ENCODE peak calls at places on chromosomes 11 and 22, in six cellular contexts. M is mesendoderm, F is IMR-90, E is mesenchymal stem cell, C is neuronal stem cell, Z is H1. H is an unnamed sample.

GRCh38 chr22:30523646-30524489 is 18.4 kb upstream of the SEC14L4 start:
- DNase-seq in E (no peak), F (no peak), C (no peak), M (no peak), Z (no peak), H (no peak)

GRCh38 chr22:23675502-23676415 is 15.1 kb upstream of the RGL4 start:
- DNase-seq in Z (no peak), M (no peak), C (no peak), F (no peak), E (no peak), H (no peak)

GRCh38 chr11:112961146-112961668 is at the start of gene NCAM1:
- DNase-seq in F (peak; percentile 23), E (peak; percentile 90), M (peak; percentile 99), Z (peak; percentile 88), C (peak; percentile 98), H (peak; percentile 97)

GRCh38 chr11:74417379-74417804 is 19.2 kb upstream of the PGM2L1 start:
- DNase-seq in C (no peak), F (peak; percentile 54), E (peak; percentile 12), M (peak; percentile 63), Z (no peak), H (no peak)

GRCh38 chr22:28146401-28147304 is 227.6 kb upstream of the PITPNB start:
- DNase-seq in M (no peak), E (no peak), Z (no peak), C (no peak), F (no peak), H (no peak)

GRCh38 chr11:8384199-8384821 is 120.6 kb upstream of the LMO1 start:
- DNase-seq in Z (no peak), E (peak; percentile 75), F (no peak), M (peak; percentile 69), C (no peak), H (peak; percentile 74)

GRCh38 chr22:50520826-50521453 is 4.5 kb downstream of the SCO2 start:
- DNase-seq in M (no peak), E (no peak), F (no peak), C (no peak), Z (no peak), H (no peak)

GRCh38 chr11:126415669-126416420 is 60.4 kb downstream of the ST3GAL4 start:
- DNase-seq in F (no peak), C (no peak), Z (no peak), E (no peak), M (no peak), H (no peak)

GRCh38 chr11:33931032-33931431 is 39.2 kb upstream of the LMO2 start:
- DNase-seq in M (no peak), E (peak; percentile 27), C (no peak), Z (no peak), F (no peak), H (no peak)

GRCh38 chr11:57458410-57459111 is 1.8 kb upstream of the RTN4RL2 start:
- DNase-seq in E (peak; percentile 38), M (peak; percentile 57), C (no peak), Z (no peak), F (peak; percentile 11), H (peak; percentile 65)

GRCh38 chr11:76770642-76771445 is 12.3 kb upstream of the TSKU start:
- DNase-seq in Z (no peak), M (peak; percentile 86), F (peak; percentile 99), C (no peak), E (peak; percentile 99), H (no peak)

DNA sequence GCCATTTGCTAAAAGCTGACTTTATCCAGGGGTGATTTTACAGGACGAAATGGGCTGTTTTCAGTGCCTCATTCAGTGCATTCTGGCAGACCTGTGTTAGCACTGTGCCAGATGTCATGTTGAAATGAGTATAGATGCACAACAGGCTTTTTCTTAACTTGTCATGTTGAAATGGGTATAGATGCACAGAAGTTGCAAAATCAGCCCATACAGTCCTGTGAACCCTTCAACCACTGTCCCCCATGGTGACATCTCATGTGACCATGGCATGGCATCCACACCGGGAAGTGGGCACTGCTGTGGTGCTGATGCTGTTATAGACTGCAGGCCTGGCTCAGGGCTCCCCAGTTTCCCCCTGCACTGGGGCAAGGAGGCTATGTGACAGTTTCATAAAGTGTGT is 2.5 kb downstream of the TALDO1 start:
- DNase-seq in Z (no peak), C (no peak), M (no peak), E (no peak), F (no peak), H (no peak)
- H3K23ac ChIP-seq in Z (no peak overlapping the region), C (no peak overlapping the region), M (no peak overlapping the region), E (no peak overlapping the region), F (peak overlapping the region; percentile 79), H (no peak overlapping the region)

DNA sequence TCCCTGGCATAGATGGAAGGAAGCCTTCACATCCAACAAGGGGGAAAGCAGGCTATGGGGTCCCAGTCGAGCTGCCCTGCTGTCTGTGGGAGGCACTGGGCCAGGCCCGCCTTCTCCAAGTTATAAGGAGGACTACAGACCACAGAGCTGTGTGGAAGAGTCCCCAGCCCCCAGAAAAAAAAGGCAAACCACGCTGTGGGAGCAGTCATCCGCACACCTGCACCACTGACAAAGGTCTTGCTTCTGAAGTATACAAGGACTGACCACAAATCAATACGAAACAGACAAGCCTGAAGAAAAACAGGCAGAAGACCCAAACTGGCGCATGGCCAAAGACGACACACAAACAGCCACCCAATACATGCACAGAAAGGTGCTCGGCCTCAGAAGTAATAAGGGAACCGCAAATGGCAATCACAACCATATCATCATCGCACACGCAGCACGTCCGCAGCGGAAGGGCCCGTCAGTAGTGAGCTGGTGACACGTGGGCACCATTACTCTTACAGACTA is 384.1 kb downstream of the CTTN start:
- DNase-seq in F (no peak), M (no peak), C (no peak), E (no peak), Z (no peak), H (no peak)
- H2BK120ac ChIP-seq in F (no peak overlapping the region), M (no peak overlapping the region), C (no peak overlapping the region), E (no peak overlapping the region), Z (no peak overlapping the region), H (no peak overlapping the region)

GRCh38 chr11:43738600-43739409 is 58.3 kb downstream of the HSD17B12 start:
- DNase-seq in C (no peak), M (peak; percentile 83), E (peak; percentile 80), Z (no peak), F (peak; percentile 90), H (no peak)

GRCh38 chr11:43735115-43735514 is 54.6 kb downstream of the HSD17B12 start:
- DNase-seq in Z (no peak), M (no peak), C (no peak), E (no peak), F (no peak), H (no peak)

GRCh38 chr11:43735931-43736330 is 55.4 kb downstream of the HSD17B12 start:
- DNase-seq in E (no peak), F (peak; percentile 71), M (no peak), C (no peak), Z (no peak), H (no peak)

GRCh38 chr11:43736502-43737193 is 56.1 kb downstream of the HSD17B12 start:
- DNase-seq in C (no peak), F (peak; percentile 87), Z (no peak), M (no peak), E (peak; percentile 74), H (no peak)

GRCh38 chr11:43737194-43737575 is 56.6 kb downstream of the HSD17B12 start:
- DNase-seq in E (no peak), M (no peak), F (no peak), Z (no peak), C (no peak), H (no peak)
- H3K9ac ChIP-seq in E (peak overlapping the region; percentile 83), M (no peak overlapping the region), F (no peak overlapping the region), Z (no peak overlapping the region), C (no peak overlapping the region), H (no peak overlapping the region)

DNA sequence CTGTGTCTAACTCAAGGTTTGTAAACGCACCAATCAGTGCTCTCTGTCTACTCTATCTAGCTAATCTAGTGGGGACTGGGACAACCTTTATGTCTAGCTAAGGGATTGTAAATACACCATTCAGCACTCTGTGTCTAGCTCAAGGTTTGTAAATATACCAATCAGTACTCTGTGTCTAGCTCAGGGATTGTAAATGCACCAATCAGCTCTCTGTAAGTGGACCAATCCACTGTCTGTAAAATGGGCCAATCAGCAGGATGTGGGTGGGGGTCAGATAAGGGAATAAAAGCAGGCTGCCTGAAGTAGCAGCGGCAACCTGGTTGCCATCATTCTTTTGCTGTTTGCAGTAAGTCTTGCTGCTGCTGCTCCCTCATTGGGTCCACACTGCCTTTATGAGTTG is 8.4 kb upstream of the CYP2D6 start:
- DNase-seq in F (no peak), M (no peak), E (no peak), Z (no peak), C (no peak), H (no peak)
- H3K23ac ChIP-seq in F (no peak overlapping the region), M (no peak overlapping the region), E (no peak overlapping the region), Z (no peak overlapping the region), C (no peak overlapping the region), H (no peak overlapping the region)

DNA sequence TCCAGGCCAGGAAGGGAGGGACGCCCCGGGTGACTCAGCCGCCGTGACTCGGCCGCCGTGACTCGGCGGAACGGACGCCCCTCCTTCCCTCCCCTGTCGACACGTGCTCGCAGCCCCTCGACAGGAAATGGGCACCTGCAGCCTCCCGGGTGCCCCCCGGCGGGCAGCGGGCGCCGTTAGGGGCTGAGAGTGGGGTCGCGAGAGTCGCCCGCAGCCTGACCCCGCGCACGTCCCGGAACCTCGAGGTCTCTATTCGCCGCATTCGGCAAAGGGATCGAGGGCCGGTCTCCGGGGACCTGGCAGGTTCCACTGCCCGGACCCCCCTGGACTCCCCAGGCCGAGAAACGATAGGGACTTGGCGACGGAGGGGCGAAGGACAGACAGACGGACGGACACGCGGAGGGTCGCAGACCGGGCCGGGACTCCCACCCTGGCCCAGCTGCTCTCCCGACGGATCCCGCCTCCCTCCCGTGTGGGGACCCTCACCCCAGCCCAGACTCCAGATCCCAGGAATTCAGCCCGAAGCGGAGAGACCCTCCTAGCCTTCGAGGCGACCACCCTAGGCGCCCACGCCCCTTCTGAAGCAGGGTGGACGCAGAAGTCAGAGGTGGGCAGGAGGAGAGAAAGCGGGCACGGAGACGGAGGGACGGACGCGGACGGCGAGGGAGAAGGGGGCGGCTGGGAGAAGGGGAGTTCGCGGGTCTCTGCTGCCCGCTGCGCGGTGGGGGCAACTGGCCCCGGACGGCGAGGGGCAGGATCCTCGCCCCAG is 648 bp downstream of the FOSL1 start:
- DNase-seq in E (peak; percentile 88), M (peak; percentile 71), C (no peak), F (peak; percentile 81), Z (no peak), H (peak; percentile 67)
- H2BK120ac ChIP-seq in E (peak overlapping the region; percentile 82), M (no peak overlapping the region), C (peak overlapping the region; percentile 74), F (peak overlapping the region; percentile 90), Z (peak overlapping the region; percentile 78), H (no peak overlapping the region)

DNA sequence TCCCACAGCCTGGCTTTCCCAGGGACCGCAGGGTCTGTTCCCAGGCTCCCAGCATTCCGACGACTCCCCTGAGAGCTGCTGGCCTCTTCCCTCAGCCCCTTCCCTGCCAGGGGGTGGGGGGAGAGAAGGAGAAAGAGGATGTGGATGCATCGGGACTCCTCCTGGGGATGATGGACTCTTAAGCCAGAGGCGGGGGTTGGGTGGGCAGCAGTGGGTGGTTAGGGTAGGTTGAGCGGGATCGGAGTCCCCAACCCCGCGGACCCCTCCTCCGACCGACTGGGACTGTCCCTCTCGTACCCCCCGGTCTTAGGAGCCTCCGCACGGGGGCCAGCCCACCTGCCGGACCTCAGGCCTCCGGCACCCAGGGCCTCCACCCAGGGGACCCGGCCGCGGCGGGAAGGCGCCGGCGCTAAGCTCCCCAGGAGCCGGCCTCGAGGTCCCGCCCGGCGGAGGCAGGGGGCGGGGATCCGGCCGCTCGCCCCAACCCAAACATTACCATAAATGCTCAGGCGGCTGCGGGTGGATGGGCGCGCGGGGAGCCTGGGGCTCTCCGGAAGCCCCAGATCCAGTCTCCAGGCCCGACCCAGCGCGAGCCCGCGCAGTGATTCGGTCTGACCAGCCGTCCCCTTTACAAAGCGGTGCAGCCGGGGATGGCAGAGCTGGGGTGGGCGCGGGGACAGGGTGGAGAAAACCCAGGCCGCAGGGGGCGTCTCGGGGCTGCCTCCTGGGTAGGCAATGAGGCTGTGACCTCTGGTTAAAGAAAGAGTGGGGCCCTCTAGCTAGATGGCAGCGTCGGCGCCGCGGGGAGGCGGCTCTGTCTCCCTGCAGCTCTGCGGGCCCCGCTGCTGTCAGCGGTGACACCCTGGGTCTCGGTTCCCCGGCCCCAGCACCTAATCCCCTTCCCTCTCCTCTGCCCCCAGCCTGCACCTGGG is 3.9 kb upstream of the MCAM start:
- DNase-seq in E (peak; percentile 82), C (no peak), M (peak; percentile 86), Z (no peak), F (peak; percentile 65), H (peak; percentile 70)
- H3K9ac ChIP-seq in E (peak overlapping the region; percentile 81), C (peak overlapping the region; percentile 87), M (peak overlapping the region; percentile 63), Z (no peak overlapping the region), F (peak overlapping the region; percentile 79), H (no peak overlapping the region)